ENCODE peak calls at places on chromosomes 5 and 9, in four cellular contexts. Z, W, S and F are unnamed samples.

GRCh38 chr9:613771-614347 is 227.6 kb upstream of the DMRT1 start:
- DNase-seq in W (peak), S (peak), Z (peak), F (peak)

GRCh38 chr5:58710871-58711270 is 128.0 kb downstream of the RAB3C start:
- DNase-seq in Z (no peak), S (no peak), W (no peak), F (no peak)

GRCh38 chr5:96396878-96397277 is 36.2 kb downstream of the PCSK1 start:
- DNase-seq in Z (no peak), S (no peak), W (no peak), F (no peak)

GRCh38 chr9:90046317-90046861 is 441.6 kb downstream of the GADD45G start:
- DNase-seq in S (no peak), Z (no peak), W (no peak), F (no peak)

GRCh38 chr5:89246252-89246651 is 363.3 kb upstream of the MEF2C start:
- DNase-seq in S (no peak), Z (no peak), W (no peak), F (no peak)

GRCh38 chr9:37433754-37434435 is 11.4 kb downstream of the GRHPR start:
- DNase-seq in S (no peak), Z (no peak), W (peak), F (no peak)

GRCh38 chr5:2003206-2003605 is 120.5 kb upstream of the IRX4 start:
- DNase-seq in W (no peak), Z (no peak), S (peak), F (no peak)

GRCh38 chr5:118611332-118611945 is 376.9 kb downstream of the DTWD2 start:
- DNase-seq in W (no peak), S (no peak), Z (no peak), F (no peak)

GRCh38 chr5:13189532-13189931 is 755.0 kb downstream of the DNAH5 start:
- DNase-seq in Z (no peak), S (no peak), W (no peak), F (no peak)

GRCh38 chr5:14202462-14202861 is 59.3 kb downstream of the TRIO start:
- DNase-seq in W (no peak), S (no peak), Z (no peak), F (no peak)

GRCh38 chr5:78497573-78498533 is 137.4 kb downstream of the SCAMP1 start:
- DNase-seq in W (no peak), Z (no peak), S (no peak), F (no peak)

GRCh38 chr9:127915325-127915752 is 1.5 kb downstream of the ST6GALNAC4 start:
- DNase-seq in W (no peak), S (no peak), Z (no peak), F (no peak)

GRCh38 chr5:92775711-92776615 is 805.1 kb downstream of the NR2F1-AS1 start:
- DNase-seq in W (no peak), S (no peak), Z (no peak), F (no peak)

GRCh38 chr5:68255305-68256130 is 40.0 kb downstream of the PIK3R1 start:
- DNase-seq in Z (no peak), S (no peak), W (no peak), F (no peak)

GRCh38 chr9:137058651-137059234 is 4.9 kb upstream of the ENTPD2 start:
- DNase-seq in S (no peak), W (no peak), Z (no peak), F (no peak)

GRCh38 chr9:37029304-37029775 is 4.7 kb downstream of the PAX5 start:
- DNase-seq in Z (peak), S (no peak), W (no peak), F (no peak)

GRCh38 chr9:86185872-86186271 is 73.6 kb downstream of the C9orf153 start:
- DNase-seq in S (no peak), W (no peak), Z (no peak), F (no peak)

GRCh38 chr5:66850354-66851075 is 254.3 kb downstream of the MAST4 start:
- DNase-seq in W (no peak), S (no peak), Z (no peak), F (no peak)

GRCh38 chr5:21094619-21095018 is 1106.6 kb upstream of the CDH18 start:
- DNase-seq in W (no peak), Z (no peak), S (no peak), F (no peak)

GRCh38 chr5:138580001-138580400 is 4.8 kb upstream of the HSPA9 start:
- DNase-seq in W (no peak), Z (no peak), S (no peak), F (no peak)

GRCh38 chr5:138575194-138576015 is at the start of gene HSPA9:
- DNase-seq in Z (peak), S (peak), W (peak), F (peak)

GRCh38 chr5:138582959-138583358 is 7.8 kb upstream of the HSPA9 start:
- DNase-seq in W (no peak), S (no peak), Z (no peak), F (no peak)

GRCh38 chr5:138580777-138581176 is 5.6 kb upstream of the HSPA9 start:
- DNase-seq in W (no peak), S (no peak), Z (no peak), F (no peak)

DNA sequence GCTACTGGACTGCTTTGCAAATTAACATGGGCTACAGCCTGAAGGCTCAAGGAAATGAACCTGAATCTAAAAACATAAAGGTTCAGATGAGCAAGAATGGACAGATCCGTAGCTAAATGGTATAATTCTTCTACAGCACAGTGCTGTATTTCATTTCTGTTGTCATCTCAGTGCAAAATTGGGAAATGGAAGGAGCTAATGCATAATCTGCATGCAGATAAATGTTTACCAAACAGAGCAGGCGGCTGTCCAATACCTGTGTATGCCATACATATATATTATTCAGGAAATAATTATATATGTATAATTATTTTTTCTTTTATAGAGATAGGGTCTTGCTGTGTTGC is 4.3 kb upstream of the HSPA9 start:
- DNase-seq in Z (no peak), S (no peak), W (no peak), F (no peak)
- TF ChIP-seq CTCF in Z (peak), S (no peak), W (no peak), F (no peak)

GRCh38 chr5:135356522-135357318 is 42.3 kb downstream of the MACROH2A1 start:
- DNase-seq in W (peak), S (peak), Z (peak), F (no peak)
- TF ChIP-seq POLR2AphosphoS5 in W (peak), S (no peak), Z (peak), F (no peak)

GRCh38 chr9:18002718-18003438 is 424.0 kb downstream of the SH3GL2 start:
- DNase-seq in S (no peak), Z (no peak), W (peak), F (no peak)
- TF ChIP-seq CTCF in S (no peak), Z (no peak), W (no peak), F (no peak)

DNA sequence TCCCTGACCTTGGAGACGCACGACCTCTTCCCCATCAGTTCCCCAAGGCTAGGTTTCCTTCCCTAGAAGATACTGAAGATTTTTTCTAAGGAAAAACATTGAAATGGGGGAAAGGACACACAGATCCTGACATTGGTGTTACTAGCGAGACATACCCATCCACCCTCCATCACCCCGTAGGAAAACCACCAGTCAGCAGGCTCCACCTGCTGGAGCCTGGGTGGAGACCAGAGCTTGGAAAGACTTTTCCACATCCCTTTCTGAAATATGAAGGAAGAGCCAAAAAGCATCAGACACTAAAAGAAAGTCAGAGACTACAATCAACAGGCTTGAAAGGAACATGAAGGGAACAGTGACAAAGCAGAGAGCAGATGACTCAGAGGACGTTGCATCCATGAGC is 638.0 kb downstream of the IRX1 start:
- DNase-seq in S (no peak), Z (no peak), W (no peak), F (no peak)
- TF ChIP-seq POLR2AphosphoS5 in S (no peak), Z (no peak), W (no peak), F (no peak)